ENCODE peak calls at places on chromosomes 11 and 22, in four cellular contexts. I is HCT116, D is K562, G is H1. M is an unnamed sample.

GRCh38 chr11:64752106-64752970 is 7.4 kb downstream of the PYGM start:
- DNase-seq in I (no peak), D (no peak), G (no peak), M (no peak)

GRCh38 chr22:31556627-31557203 is 60.4 kb downstream of the SFI1 start:
- DNase-seq in I (peak), D (no peak), G (no peak), M (peak)

GRCh38 chr22:22397292-22397870 is 111.2 kb downstream of the ZNF280B start:
- DNase-seq in I (peak), D (peak), G (no peak), M (peak)

GRCh38 chr11:57639321-57640067 is 10.2 kb downstream of the YPEL4 start:
- DNase-seq in I (no peak), D (no peak), G (peak), M (peak)

GRCh38 chr11:57205046-57205671 is 23.4 kb downstream of the LRRC55 start:
- DNase-seq in I (no peak), D (no peak), G (no peak), M (no peak)

GRCh38 chr22:25518000-25518663 is 46.3 kb upstream of the GRK3 start:
- DNase-seq in I (no peak), D (no peak), G (no peak), M (peak)

GRCh38 chr11:82996966-82997606 is 74.6 kb downstream of the RAB30 start:
- DNase-seq in I (no peak), D (no peak), G (no peak), M (no peak)

GRCh38 chr11:117903505-117904382 is 25.5 kb downstream of the TMPRSS13 start:
- DNase-seq in I (no peak), D (no peak), G (no peak), M (no peak)

GRCh38 chr11:69000831-69001245 is 12.2 kb downstream of the MRGPRF start:
- DNase-seq in I (peak), D (no peak), G (no peak), M (peak)

GRCh38 chr11:75350743-75351540 is 519 bp downstream of the ARRB1 start:
- DNase-seq in I (no peak), D (peak), G (peak), M (no peak)

GRCh38 chr11:134529212-134530096 is 117.4 kb upstream of the B3GAT1 start:
- DNase-seq in I (no peak), D (no peak), G (peak), M (no peak)

DNA sequence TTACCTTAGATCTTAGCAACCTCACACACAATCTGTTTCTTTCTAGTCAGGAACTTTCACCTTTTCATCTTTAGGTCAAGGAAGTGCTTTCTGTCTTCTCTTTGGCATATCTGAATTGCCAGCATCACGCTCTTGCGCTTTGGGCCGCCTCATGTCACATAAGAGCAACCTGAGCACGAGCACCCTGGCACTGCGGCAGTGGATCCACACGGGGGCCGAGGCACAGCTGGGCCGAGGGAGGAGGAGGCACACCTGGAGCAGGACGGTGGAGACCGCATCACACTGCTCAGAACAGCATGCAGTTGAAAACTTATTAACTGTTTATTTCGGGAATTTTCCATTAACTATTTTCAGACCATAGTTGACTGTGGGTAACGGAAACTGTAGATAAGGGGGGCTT is 10.7 kb downstream of the MOB2 start:
- DNase-seq in I (no peak), D (no peak), G (no peak), M (no peak)
- TF ChIP-seq FOSL1 in I (no peak), D (no peak), G (no peak), M (no peak)

GRCh38 chr11:115715371-115715770 is 211.2 kb upstream of the CADM1 start:
- DNase-seq in I (no peak), D (no peak), G (no peak), M (no peak)

GRCh38 chr11:115717215-115717584 is 213.0 kb upstream of the CADM1 start:
- DNase-seq in I (no peak), D (no peak), G (no peak), M (no peak)

GRCh38 chr11:115718945-115719344 is 214.7 kb upstream of the CADM1 start:
- DNase-seq in I (no peak), D (no peak), G (no peak), M (no peak)

GRCh38 chr11:115716080-115716479 is 211.9 kb upstream of the CADM1 start:
- DNase-seq in I (no peak), D (no peak), G (no peak), M (no peak)

DNA sequence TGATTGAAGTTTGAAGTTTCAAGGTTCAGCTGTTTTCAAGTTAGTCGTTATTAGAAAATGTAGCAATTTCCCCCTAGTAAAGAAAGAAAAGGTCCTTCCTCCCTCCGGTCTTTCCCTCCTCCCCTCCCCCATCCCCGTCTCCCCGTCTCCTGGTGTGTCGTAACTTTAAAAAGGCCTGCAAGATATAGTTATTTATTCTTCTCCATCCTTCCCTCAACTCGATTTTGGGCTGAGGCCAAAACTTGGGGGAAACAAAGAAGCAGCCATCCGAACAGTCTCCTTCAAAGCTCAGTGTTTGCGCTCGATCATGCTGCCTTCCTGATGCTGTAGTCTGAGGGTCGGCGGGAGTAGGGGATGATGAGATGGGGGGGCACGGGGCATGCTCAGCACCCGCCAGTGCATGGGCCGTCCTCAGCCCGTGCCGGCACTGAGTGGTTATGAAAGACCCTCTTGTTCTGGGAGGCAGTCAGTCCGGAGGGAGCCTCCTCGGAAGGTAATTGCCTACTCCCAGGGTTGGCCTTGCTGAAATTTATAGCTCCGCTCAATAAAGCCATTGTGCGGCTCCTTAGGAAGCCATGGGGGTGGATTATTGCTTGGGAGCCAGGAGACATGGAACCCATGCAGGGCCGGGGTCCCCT is 212.5 kb upstream of the CADM1 start:
- DNase-seq in I (no peak), D (no peak), G (no peak), M (no peak)
- TF ChIP-seq FOSL1 in I (no peak), D (no peak), G (no peak), M (no peak)

GRCh38 chr11:91199866-91200265 is 977.0 kb upstream of the CHORDC1 start:
- DNase-seq in I (no peak), D (no peak), G (no peak), M (no peak)
- TF ChIP-seq FOSL1 in I (no peak), D (no peak), G (no peak), M (no peak)

GRCh38 chr11:105144887-105145286 is 5.3 kb upstream of the CARD18 start:
- DNase-seq in I (peak), D (no peak), G (no peak), M (peak)
- TF ChIP-seq FOSL1 in I (peak), D (no peak), G (no peak), M (no peak)

DNA sequence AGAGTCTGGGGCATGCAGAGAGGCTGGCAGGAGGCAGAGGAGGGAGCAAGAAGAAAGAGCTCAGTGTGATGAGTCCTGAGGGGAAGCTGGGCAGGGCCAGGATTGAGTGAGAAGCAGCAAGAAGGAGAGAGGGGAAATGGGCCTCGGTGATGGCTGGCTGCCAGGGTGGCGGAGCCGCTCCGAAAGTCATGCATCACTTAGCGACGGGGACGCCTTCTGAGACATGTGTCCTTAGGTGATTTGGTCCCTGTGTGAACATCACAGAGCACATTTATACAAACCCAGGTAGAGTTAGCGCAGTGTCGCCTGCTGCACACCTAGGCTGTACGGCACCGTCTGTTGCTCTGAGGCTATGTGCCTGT is 15.1 kb downstream of the TBC1D22A start:
- DNase-seq in I (no peak), D (no peak), G (no peak), M (no peak)
- TF ChIP-seq FOSL1 in I (no peak), D (no peak), G (no peak), M (no peak)

GRCh38 chr11:1327064-1327460 is 17.6 kb upstream of the TOLLIP start:
- DNase-seq in I (no peak), D (no peak), G (no peak), M (no peak)

GRCh38 chr11:1326435-1327063 is 17.1 kb upstream of the TOLLIP start:
- DNase-seq in I (no peak), D (no peak), G (no peak), M (no peak)

GRCh38 chr11:1323779-1324178 is 14.3 kb upstream of the TOLLIP start:
- DNase-seq in I (no peak), D (no peak), G (no peak), M (no peak)
- TF ChIP-seq FOSL1 in I (no peak), D (no peak), G (no peak), M (no peak)

GRCh38 chr22:39375646-39376045 is 23.9 kb upstream of the TAB1 start:
- DNase-seq in I (no peak), D (no peak), G (no peak), M (no peak)
- TF ChIP-seq FOSL1 in I (no peak), D (no peak), G (no peak), M (no peak)